ENCODE peak calls at places on chromosome 7, in four cellular contexts. P, X, N and Z are unnamed samples.

GRCh38 chr7:105691692-105692564 is 110.6 kb upstream of the EFCAB10 start:
- DNase-seq in X (no peak), P (no peak), N (no peak), Z (no peak)

GRCh38 chr7:126483972-126484371 is 768.8 kb downstream of the GRM8 start:
- DNase-seq in X (no peak), P (no peak), N (no peak), Z (no peak)

GRCh38 chr7:99525713-99526440 is 21.4 kb downstream of the ZKSCAN5 start:
- DNase-seq in X (no peak), N (no peak), P (no peak), Z (no peak)

GRCh38 chr7:24702674-24703235 is 54.5 kb downstream of the GSDME start:
- DNase-seq in P (no peak), X (no peak), N (no peak), Z (no peak)

GRCh38 chr7:50824882-50825281 is 42.2 kb upstream of the GRB10 start:
- DNase-seq in N (no peak), P (no peak), X (peak; percentile 20), Z (no peak)

GRCh38 chr7:98956469-98956868 is 78.1 kb downstream of the TRRAP start:
- DNase-seq in X (no peak), P (no peak), N (no peak), Z (no peak)

GRCh38 chr7:87220734-87221215 is 1.2 kb upstream of the TMEM243 start:
- DNase-seq in P (no peak), X (no peak), N (no peak), Z (no peak)

GRCh38 chr7:25995893-25996529 is 156.0 kb upstream of the NFE2L3 start:
- DNase-seq in P (no peak), N (no peak), X (peak; percentile 32), Z (no peak)

GRCh38 chr7:152462995-152463713 is 27.4 kb upstream of the KMT2C start:
- DNase-seq in P (peak; percentile 58), X (no peak), N (no peak), Z (no peak)

GRCh38 chr7:149476791-149477190 is 15.9 kb upstream of the ZNF777 start:
- DNase-seq in X (no peak), N (no peak), P (no peak), Z (no peak)

GRCh38 chr7:30800785-30801252 is 29.6 kb downstream of the MINDY4 start:
- DNase-seq in P (peak; percentile 62), X (peak; percentile 34), N (peak; percentile 21), Z (peak; percentile 21)

GRCh38 chr7:86747698-86748097 is 104.0 kb downstream of the GRM3 start:
- DNase-seq in P (no peak), X (no peak), N (no peak), Z (no peak)

GRCh38 chr7:5495581-5496375 is 72.1 kb upstream of the TNRC18 start:
- DNase-seq in X (no peak), P (no peak), N (no peak), Z (no peak)

DNA sequence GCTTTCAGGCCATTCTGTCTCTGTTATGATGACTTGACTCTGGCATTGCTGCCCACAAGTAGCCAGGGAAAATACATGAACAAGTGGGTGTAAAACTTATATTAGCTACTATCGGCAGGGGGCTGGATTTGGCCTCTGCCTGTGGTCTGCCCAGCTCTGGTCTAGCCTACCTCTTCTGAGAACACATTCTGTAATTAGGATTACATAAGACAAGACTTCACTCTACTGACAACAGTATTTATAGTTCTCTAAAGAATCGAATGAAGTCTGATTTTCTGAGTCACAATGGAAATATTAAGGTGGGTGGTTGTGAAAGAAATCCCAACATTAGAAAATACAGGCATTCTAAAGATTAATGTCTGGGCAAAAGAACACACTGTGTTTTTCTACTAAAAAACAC is 55.5 kb downstream of the DLD start:
- DNase-seq in P (no peak), N (no peak), X (no peak), Z (no peak)
- TF ChIP-seq HDAC6 in P (no peak), N (no peak), X (no peak), Z (no peak)

GRCh38 chr7:35252584-35252983 is 1.3 kb downstream of the TBX20 start:
- DNase-seq in X (no peak), N (no peak), P (no peak), Z (no peak)
- TF ChIP-seq EZH2 in X (no peak), N (no peak), P (no peak), Z (no peak)

GRCh38 chr7:155835446-155836215 is 23.4 kb upstream of the SHH start:
- DNase-seq in X (no peak), N (no peak), P (no peak), Z (no peak)

GRCh38 chr7:155837126-155837479 is 24.8 kb upstream of the SHH start:
- DNase-seq in N (no peak), X (no peak), P (no peak), Z (no peak)

GRCh38 chr7:155834486-155835048 is 22.3 kb upstream of the SHH start:
- DNase-seq in N (no peak), X (no peak), P (no peak), Z (no peak)

GRCh38 chr7:155833651-155834050 is 21.4 kb upstream of the SHH start:
- DNase-seq in P (no peak), N (no peak), X (no peak), Z (no peak)

DNA sequence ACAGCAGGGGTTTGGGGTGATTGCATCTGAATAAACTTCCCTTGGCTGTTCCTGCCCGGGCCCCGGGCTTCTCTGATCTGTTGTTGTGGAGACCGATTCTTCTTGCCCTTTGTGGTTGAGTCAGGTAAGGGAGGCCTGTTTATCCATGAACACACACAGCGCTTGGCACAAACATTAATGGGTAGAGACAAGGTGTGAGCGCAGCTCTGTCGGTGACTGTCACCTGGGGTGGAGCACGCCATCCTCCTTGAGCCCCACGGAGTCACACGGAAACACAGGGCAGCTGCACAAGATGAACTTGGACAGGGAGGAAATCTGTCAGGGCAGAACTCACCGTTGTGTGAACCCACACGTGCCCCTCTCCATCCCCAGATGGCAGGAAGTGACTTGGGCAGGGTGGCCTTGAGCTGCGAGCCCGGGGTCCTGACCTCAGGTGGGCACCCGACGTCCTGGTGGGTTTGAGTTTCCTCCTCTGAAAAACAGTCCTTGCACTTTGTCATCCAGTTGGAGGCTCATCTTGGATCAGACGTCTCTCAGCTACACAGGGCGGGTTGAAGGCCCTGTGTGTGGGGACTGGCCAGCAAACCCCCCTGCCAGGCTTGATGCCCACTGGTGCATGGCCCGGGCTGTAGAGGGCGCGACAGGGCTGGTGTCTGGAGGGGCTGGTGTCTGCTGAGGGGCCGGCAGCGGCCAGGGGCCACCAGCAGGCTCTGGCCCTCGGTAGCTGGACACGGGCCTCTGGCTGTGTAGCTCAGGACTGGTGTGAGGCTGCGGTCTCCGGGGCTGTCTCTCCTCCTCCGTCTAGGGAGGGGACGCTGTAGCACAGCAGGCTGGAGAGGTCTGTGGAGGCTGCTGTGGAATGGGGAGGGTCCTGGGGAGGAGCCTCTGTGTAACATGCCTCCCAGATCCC is 24.2 kb upstream of the SHH start:
- DNase-seq in N (no peak), X (no peak), P (no peak), Z (no peak)
- TF ChIP-seq CHD2 in N (no peak), X (no peak), P (no peak), Z (no peak)

DNA sequence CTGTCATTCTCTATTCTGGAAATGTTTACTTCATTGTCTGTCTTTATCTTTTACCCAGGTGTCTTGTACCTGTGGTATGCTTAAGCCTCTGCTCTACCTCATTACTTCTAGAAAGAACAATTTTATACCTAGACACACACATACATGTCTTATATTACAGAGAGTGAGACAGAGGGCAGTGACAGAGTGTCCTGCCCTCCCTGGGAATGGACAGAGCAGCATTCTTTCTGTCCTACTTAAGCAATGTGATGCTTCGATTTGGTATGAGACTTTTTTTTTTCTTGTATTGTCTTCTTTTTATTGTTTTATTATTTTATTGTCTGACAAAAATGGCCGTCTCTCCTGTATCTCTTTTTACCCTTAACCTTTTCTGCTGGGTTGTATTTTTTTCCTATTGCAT is 286.1 kb downstream of the EXOC4 start:
- DNase-seq in N (no peak), X (no peak), P (no peak), Z (no peak)
- TF ChIP-seq HDAC6 in N (no peak), X (no peak), P (no peak), Z (no peak)

GRCh38 chr7:155456517-155456771 is 1.5 kb upstream of the EN2 start:
- DNase-seq in X (no peak), N (no peak), P (no peak), Z (no peak)
- TF ChIP-seq EZH2 in X (no peak), N (no peak), P (no peak), Z (no peak)

DNA sequence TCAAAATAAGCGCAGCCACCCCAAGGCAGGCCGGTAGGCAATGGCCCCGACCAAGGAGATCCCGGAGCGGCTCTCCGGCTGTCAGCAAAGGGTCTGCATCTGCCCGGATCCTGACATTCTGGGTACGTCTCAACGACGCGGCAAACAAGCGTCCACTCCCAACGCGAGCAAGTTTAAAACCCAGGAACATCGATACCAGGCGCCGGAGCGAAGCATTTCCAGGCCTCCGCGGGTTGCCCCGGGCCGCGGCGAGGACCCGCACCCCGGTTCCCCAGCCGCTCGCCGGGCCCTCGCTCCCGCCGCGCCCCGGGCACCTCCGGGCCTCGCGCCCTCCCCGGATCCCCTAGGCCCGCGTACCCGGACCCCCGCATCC is 456 bp downstream of the URGCP start:
- DNase-seq in P (no peak), N (no peak), X (peak; percentile 14), Z (no peak)
- TF ChIP-seq CHD2 in P (no peak), N (no peak), X (no peak), Z (no peak)